ENCODE peak calls at places on chromosome 19, in five cellular contexts. F is colonic mucosa, L is psoas muscle, J is heart left ventricle, M is HCT116. H is an unnamed sample.

GRCh38 chr19:1015782-1016646 is 4.9 kb downstream of the TMEM259 start:
- DNase-seq in F (no peak), L (peak; percentile 53), J (no peak), M (no peak), H (peak; percentile 23)

GRCh38 chr19:53977991-53978731 is 13.3 kb upstream of the CACNG6 start:
- DNase-seq in F (no peak), L (peak; percentile 81), J (peak; percentile 76), M (peak; percentile 40), H (peak; percentile 64)

GRCh38 chr19:33332248-33332647 is 29.9 kb upstream of the CEBPA start:
- DNase-seq in F (no peak), L (no peak), J (peak; percentile 49), M (no peak), H (no peak)

GRCh38 chr19:29467824-29468401 is 57.9 kb upstream of the VSTM2B start:
- DNase-seq in F (no peak), L (no peak), J (no peak), M (peak; percentile 41), H (no peak)

GRCh38 chr19:27776524-27776923 is 1436.4 kb downstream of the UQCRFS1 start:
- DNase-seq in F (no peak), L (no peak), J (no peak), M (no peak), H (no peak)

GRCh38 chr19:16268676-16269319 is 55.8 kb upstream of the KLF2 start:
- DNase-seq in F (no peak), L (no peak), J (no peak), M (no peak), H (no peak)

GRCh38 chr19:18205180-18205915 is 1.5 kb upstream of the RAB3A start:
- DNase-seq in F (peak; percentile 80), L (peak; percentile 94), J (peak; percentile 95), M (no peak), H (peak; percentile 78)

GRCh38 chr19:456547-457110 is 4.2 kb downstream of the SHC2 start:
- DNase-seq in F (peak; percentile 50), L (peak; percentile 18), J (no peak), M (no peak), H (peak; percentile 37)

GRCh38 chr19:42108527-42109389 is 23.5 kb downstream of the POU2F2 start:
- DNase-seq in F (peak; percentile 85), L (peak; percentile 80), J (peak; percentile 77), M (peak; percentile 83), H (peak; percentile 71)

GRCh38 chr19:28541029-28541428 is 671.9 kb downstream of the UQCRFS1 start:
- DNase-seq in F (no peak), L (no peak), J (no peak), M (no peak), H (no peak)

GRCh38 chr19:13436352-13436751 is 69.9 kb downstream of the CACNA1A start:
- DNase-seq in F (no peak), L (no peak), J (no peak), M (no peak), H (no peak)

GRCh38 chr19:33194884-33195710 is 967 bp downstream of the LRP3 start:
- DNase-seq in F (peak; percentile 34), L (no peak), J (peak; percentile 62), M (no peak), H (peak; percentile 83)

GRCh38 chr19:53519431-53519830 is 18.5 kb upstream of the ZNF331 start:
- DNase-seq in F (no peak), L (no peak), J (peak; percentile 33), M (no peak), H (peak; percentile 48)

GRCh38 chr19:5804516-5805464 is at the start of gene NRTN:
- DNase-seq in F (peak; percentile 67), L (no peak), J (no peak), M (no peak), H (no peak)

GRCh38 chr19:49160450-49161189 is 3.0 kb downstream of the TRPM4 start:
- DNase-seq in F (no peak), L (no peak), J (no peak), M (no peak), H (no peak)

GRCh38 chr19:40265763-40266099 is 19.4 kb downstream of the AKT2 start:
- DNase-seq in F (no peak), L (no peak), J (no peak), M (no peak), H (no peak)

GRCh38 chr19:40263440-40264313 is 21.5 kb downstream of the AKT2 start:
- DNase-seq in F (no peak), L (no peak), J (no peak), M (no peak), H (no peak)

GRCh38 chr19:40264314-40265054 is 20.7 kb downstream of the AKT2 start:
- DNase-seq in F (no peak), L (no peak), J (no peak), M (no peak), H (no peak)

GRCh38 chr19:40266111-40266510 is 19.0 kb downstream of the AKT2 start:
- DNase-seq in F (no peak), L (peak; percentile 95), J (peak; percentile 87), M (no peak), H (no peak)

GRCh38 chr19:40265055-40265762 is 19.9 kb downstream of the AKT2 start:
- DNase-seq in F (no peak), L (peak; percentile 56), J (peak; percentile 25), M (no peak), H (no peak)
- H3K4me1 ChIP-seq in F (no peaks in the 10 kb centered on the region), L (peaks cover 58% of the 10 kb centered on the region), J (peaks cover 24% of the 10 kb centered on the region), M (no peaks in the 10 kb centered on the region), H (peaks cover 5% of the 10 kb centered on the region)

GRCh38 chr19:30651066-30651465 is 278.9 kb downstream of the ZNF536 start:
- DNase-seq in F (no peak), L (no peak), J (no peak), M (no peak), H (no peak)

GRCh38 chr19:30651691-30652090 is 279.5 kb downstream of the ZNF536 start:
- DNase-seq in F (no peak), L (no peak), J (no peak), M (no peak), H (no peak)

GRCh38 chr19:30659638-30660037 is 287.5 kb downstream of the ZNF536 start:
- DNase-seq in F (no peak), L (no peak), J (no peak), M (no peak), H (no peak)

GRCh38 chr19:30653646-30654386 is 281.6 kb downstream of the ZNF536 start:
- DNase-seq in F (no peak), L (no peak), J (no peak), M (no peak), H (no peak)

GRCh38 chr19:30656520-30657100 is 284.4 kb downstream of the ZNF536 start:
- DNase-seq in F (no peak), L (no peak), J (no peak), M (no peak), H (no peak)
- TF ChIP-seq CTCF in F (no peak), L (no peak), J (no peak), M (no peak), H (no peak)

DNA sequence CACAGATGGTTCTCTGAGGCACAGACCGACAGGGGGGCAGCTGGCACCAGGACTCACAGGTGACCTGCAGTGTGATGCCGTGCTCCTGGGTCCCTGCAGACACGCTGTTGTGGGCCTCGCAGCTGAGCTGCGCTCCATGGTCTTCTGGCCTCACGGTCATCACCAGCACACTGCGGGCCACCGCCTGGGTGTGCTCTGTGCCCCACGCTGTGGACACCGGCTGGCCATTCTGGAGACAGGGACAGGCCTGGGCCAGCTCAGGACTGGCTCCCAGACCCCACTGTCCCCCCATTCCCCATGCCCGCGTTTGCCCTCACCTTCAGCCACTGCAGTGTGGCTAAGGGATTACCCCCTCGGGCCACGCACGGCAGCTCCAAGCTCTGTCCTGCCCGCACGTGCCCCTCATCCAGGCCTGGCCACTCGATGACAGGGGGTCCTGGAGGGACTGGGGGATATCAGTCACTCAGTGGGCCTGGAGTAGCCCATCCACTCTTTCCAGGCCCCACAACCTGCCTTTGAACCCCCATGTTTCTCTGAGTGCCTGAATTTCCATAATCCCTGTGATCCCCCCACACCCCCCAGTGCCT is 3.3 kb downstream of the NPHS1 start:
- DNase-seq in F (no peak), L (no peak), J (no peak), M (no peak), H (no peak)
- H3K27me3 ChIP-seq in F (peaks cover 15% of the 10 kb centered on the region), L (no peaks in the 10 kb centered on the region), J (peaks cover 89% of the 10 kb centered on the region), M (no peaks in the 10 kb centered on the region), H (peaks cover 15% of the 10 kb centered on the region)

GRCh38 chr19:3539743-3540118 is 757 bp downstream of the TEKTIP1 start:
- DNase-seq in F (no peak), L (no peak), J (no peak), M (no peak), H (no peak)

GRCh38 chr19:3538258-3538929 is 580 bp upstream of the TEKTIP1 start:
- DNase-seq in F (no peak), L (no peak), J (no peak), M (no peak), H (no peak)

GRCh38 chr19:3537101-3537437 is 1.9 kb upstream of the TEKTIP1 start:
- DNase-seq in F (no peak), L (no peak), J (peak; percentile 27), M (no peak), H (no peak)

GRCh38 chr19:3537438-3538240 is 1.3 kb upstream of the TEKTIP1 start:
- DNase-seq in F (no peak), L (no peak), J (peak; percentile 29), M (no peak), H (peak; percentile 52)

GRCh38 chr19:3538965-3539742 is at the start of gene TEKTIP1:
- DNase-seq in F (no peak), L (no peak), J (peak; percentile 25), M (no peak), H (no peak)
- H3K4me1 ChIP-seq in F (no peaks in the 10 kb centered on the region), L (no peaks in the 10 kb centered on the region), J (no peaks in the 10 kb centered on the region), M (peaks cover 3% of the 10 kb centered on the region), H (no peaks in the 10 kb centered on the region)

DNA sequence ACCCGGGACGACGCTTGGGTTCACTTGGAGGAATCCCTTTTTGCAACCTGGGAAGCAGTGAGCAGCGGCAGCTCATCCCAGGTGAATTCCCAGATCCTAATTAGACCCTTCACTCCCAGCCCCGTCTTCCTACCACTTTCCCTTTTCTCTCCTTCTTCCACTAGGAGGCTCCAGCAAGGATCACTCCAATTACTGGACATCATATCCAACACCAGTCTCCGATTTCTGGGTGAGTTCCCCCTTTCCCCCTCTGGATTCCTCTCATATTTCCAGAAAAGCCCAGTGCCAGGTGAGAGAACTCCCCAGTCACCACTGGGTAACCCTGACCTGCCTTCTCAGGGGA is 17.1 kb upstream of the ZSCAN4 start:
- DNase-seq in F (no peak), L (no peak), J (no peak), M (no peak), H (no peak)
- TF ChIP-seq CTCF in F (no peak), L (no peak), J (no peak), M (peak; percentile 4), H (no peak)

GRCh38 chr19:45086453-45086852 is 6.5 kb upstream of the PPP1R37 start:
- DNase-seq in F (no peak), L (no peak), J (no peak), M (no peak), H (no peak)
- H3K27me3 ChIP-seq in F (no peaks in the 10 kb centered on the region), L (no peaks in the 10 kb centered on the region), J (no peaks in the 10 kb centered on the region), M (no peaks in the 10 kb centered on the region), H (no peaks in the 10 kb centered on the region)

GRCh38 chr19:45511074-45511473 is 3.8 kb downstream of the VASP start:
- DNase-seq in F (no peak), L (no peak), J (no peak), M (no peak), H (no peak)
- H3K4me1 ChIP-seq in F (peaks cover 55% of the 10 kb centered on the region), L (peaks cover 15% of the 10 kb centered on the region), J (peaks cover 29% of the 10 kb centered on the region), M (peaks cover 51% of the 10 kb centered on the region), H (peaks cover 21% of the 10 kb centered on the region)

GRCh38 chr19:2424686-2425621 is 2.4 kb downstream of the TIMM13 start:
- DNase-seq in F (no peak), L (peak; percentile 79), J (peak; percentile 67), M (no peak), H (no peak)
- TF ChIP-seq CTCF in F (no peak), L (peak; percentile 41), J (no peak), M (no peak), H (no peak)